ENCODE peak calls at places on chromosomes 3 and 15, in seven cellular contexts. V is SK-N-SH, Z is HCT116, N is HepG2, U is GM12878, D is H1, J is K562. M is an unnamed sample.
A peak's percentile ranks its signal among the peaks of the same experiment; 100 is the strongest.

GRCh38 chr3:33652736-33653135 is 65.3 kb downstream of the CLASP2 start:
- DNase-seq in D (no peak), U (no peak), Z (no peak), N (no peak), V (no peak), J (no peak), M (no peak)

GRCh38 chr3:38843898-38844297 is 27.9 kb upstream of the SCN10A start:
- DNase-seq in V (peak; percentile 54), D (no peak), Z (peak; percentile 60), N (peak; percentile 34), J (no peak), U (no peak), M (peak; percentile 51)

GRCh38 chr15:83581381-83581780 is 72.5 kb upstream of the ADAMTSL3 start:
- DNase-seq in N (no peak), V (no peak), D (no peak), U (no peak), J (no peak), Z (no peak), M (no peak)

GRCh38 chr15:86375733-86376132 is 296.1 kb downstream of the AGBL1 start:
- DNase-seq in N (no peak), D (no peak), Z (no peak), J (no peak), U (no peak), V (no peak), M (no peak)

GRCh38 chr3:17431004-17431403 is 311.4 kb downstream of the TBC1D5 start:
- DNase-seq in V (peak; percentile 38), Z (peak; percentile 19), N (peak; percentile 9), U (no peak), J (peak; percentile 25), D (no peak), M (no peak)

GRCh38 chr15:75042730-75043508 is 19.5 kb downstream of the PPCDC start:
- DNase-seq in U (peak; percentile 100), N (peak; percentile 93), D (no peak), J (peak; percentile 68), Z (peak; percentile 43), V (peak; percentile 44), M (no peak)

GRCh38 chr3:123586966-123587365 is 2.1 kb upstream of the HACD2 start:
- DNase-seq in V (no peak), U (no peak), N (no peak), Z (no peak), J (no peak), D (no peak), M (no peak)

GRCh38 chr3:168581718-168582332 is 486.1 kb upstream of the GOLIM4 start:
- DNase-seq in U (no peak), Z (no peak), N (no peak), D (no peak), V (no peak), J (no peak), M (no peak)

GRCh38 chr3:45343947-45344346 is 44.4 kb upstream of the LARS2 start:
- DNase-seq in V (no peak), J (peak; percentile 75), N (peak; percentile 9), Z (peak; percentile 23), D (no peak), U (no peak), M (peak; percentile 63)

GRCh38 chr3:119747355-119747754 is 34.5 kb upstream of the NR1I2 start:
- DNase-seq in U (no peak), Z (no peak), N (no peak), D (no peak), V (no peak), J (no peak), M (no peak)

GRCh38 chr15:58134886-58135285 is 3.3 kb upstream of the AQP9 start:
- DNase-seq in D (no peak), N (no peak), U (no peak), Z (no peak), V (no peak), J (no peak), M (no peak)

GRCh38 chr3:138426211-138426610 is 8.2 kb upstream of the ESYT3 start:
- DNase-seq in D (no peak), V (no peak), J (no peak), N (no peak), Z (peak; percentile 28), U (no peak), M (no peak)
- TF ChIP-seq JUND in D (no peak), V (no peak), J (no peak), N (no peak), Z (no peak), U (no peak), M (no peak)

DNA sequence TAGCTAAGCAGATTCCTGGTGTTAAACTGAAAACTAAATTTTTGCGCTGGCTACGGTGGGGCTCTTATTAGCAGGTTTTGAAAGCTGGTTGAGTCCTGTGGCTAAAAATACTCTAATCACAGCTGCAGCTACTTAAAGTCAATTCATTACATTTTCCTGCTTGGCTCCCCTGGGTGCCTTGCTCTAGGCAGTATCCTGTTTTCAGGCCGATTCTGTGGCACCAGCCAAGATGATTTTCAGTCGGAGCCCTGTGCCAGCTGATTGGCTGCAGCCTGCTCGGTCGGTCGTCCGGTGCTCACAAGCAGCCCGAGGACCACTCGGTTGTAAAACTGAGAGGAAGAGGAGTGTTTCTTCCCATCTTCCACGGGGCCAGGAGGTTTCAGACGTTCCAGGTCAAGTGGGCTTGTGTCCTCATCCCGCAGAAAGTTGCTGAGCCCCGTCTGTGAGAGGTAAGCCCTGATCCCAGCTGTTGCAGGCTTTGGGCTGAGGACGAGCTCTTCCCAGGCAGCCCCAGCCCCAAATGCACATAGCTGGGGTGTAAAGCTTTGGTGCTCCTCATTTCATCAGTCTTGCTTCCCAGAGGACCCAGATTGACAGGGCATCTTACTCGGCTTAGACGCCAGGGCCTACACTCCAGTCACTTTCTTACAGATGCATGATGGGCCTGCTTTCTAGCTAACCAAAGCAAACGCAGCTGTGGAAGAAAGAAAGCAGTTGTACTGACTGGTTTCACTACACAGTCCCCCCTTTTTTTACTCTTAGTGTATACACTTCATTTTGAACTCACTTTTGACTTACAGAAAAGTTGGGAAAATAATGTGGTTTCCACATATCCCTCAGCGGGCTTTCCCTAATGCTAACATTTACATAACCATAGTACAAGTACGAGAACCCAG is 15.9 kb downstream of the LYSMD4 start:
- DNase-seq in N (no peak), J (no peak), U (no peak), V (no peak), Z (no peak), D (no peak), M (no peak)
- TF ChIP-seq JUND in N (no peak), J (no peak), U (no peak), V (no peak), Z (no peak), D (no peak), M (no peak)

GRCh38 chr15:42704492-42704926 is 32.4 kb downstream of the CDAN1 start:
- DNase-seq in Z (peak; percentile 47), V (peak; percentile 78), D (peak; percentile 25), N (peak; percentile 65), U (peak; percentile 24), J (peak; percentile 72), M (peak; percentile 54)
- TF ChIP-seq JUND in Z (no peak), V (no peak), D (no peak), N (no peak), U (no peak), J (no peak), M (no peak)

DNA sequence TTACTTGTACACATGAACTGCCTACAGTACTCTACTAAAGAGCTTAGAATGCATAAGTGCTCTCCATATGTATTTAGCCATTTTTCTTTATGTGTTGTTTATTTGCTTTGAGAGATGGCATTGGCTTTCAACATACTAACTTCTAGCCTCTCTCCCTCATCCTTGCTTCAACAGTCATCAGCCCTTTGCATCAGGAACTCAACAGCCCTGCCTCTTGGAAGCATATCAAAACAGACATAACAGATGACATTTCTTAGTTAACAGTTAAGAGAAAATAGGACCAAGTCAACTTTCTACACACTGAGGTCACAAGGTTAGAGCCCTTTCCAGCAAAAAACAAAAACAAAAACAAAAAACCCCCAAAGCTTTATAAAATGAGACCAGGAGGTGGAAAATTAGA is 145.6 kb downstream of the TCF12 start:
- DNase-seq in U (no peak), Z (no peak), N (no peak), V (no peak), D (no peak), J (no peak), M (no peak)
- TF ChIP-seq JUND in U (no peak), Z (no peak), N (no peak), V (no peak), D (no peak), J (no peak), M (no peak)

DNA sequence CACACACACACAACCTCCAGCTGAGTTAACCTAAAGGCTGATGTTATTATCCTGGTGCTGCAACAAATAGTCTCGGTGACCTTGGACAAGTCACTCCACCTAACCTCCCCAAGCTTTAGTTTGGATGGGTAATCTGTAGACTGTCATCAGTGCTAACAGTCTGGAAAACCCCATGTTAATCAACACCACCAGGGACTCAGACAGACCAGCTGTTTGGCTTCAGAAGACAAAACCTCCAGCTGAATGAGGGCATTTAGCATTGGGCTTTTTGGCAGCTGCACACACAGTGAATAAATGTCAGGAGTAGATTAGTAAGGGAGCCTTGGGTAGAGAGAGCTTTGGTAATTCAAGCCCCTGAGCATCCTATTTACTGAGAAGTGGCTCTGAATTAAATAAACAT is 24.9 kb upstream of the C3orf80 start:
- DNase-seq in J (no peak), D (no peak), V (no peak), N (no peak), Z (no peak), U (no peak), M (no peak)
- TF ChIP-seq JUND in J (no peak), D (no peak), V (no peak), N (no peak), Z (no peak), U (no peak), M (no peak)

M was measured in T47D.